ENCODE peak calls at places on chromosomes 1 and 21, in seven cellular contexts. L, S, N, P, J, H and W are unnamed samples. For H3K4me1, the result is how much of the 10 kb centered on the place peaks cover.

GRCh38 chr1:215358356-215358755 is 208.7 kb upstream of the KCTD3 start:
- DNase-seq in L (no peak), S (no peak), N (no peak), P (no peak), J (no peak), H (no peak), W (no peak)

GRCh38 chr1:30372792-30373433 is 350.5 kb downstream of the MATN1 start:
- DNase-seq in L (no peak), S (no peak), N (no peak), P (no peak), J (no peak), H (no peak), W (no peak)

GRCh38 chr1:79899914-79900313 is 893.4 kb upstream of the ADGRL4 start:
- DNase-seq in L (no peak), S (no peak), N (no peak), P (peak), J (no peak), H (no peak), W (no peak)

GRCh38 chr1:205532996-205533728 is 28.7 kb downstream of the CDK18 start:
- DNase-seq in L (no peak), S (peak), N (no peak), P (no peak), J (no peak), H (no peak), W (no peak)

GRCh38 chr1:33244809-33245186 is 11.5 kb upstream of the ZNF362 start:
- DNase-seq in L (no peak), S (no peak), N (peak), P (no peak), J (no peak), H (no peak), W (no peak)

GRCh38 chr1:94792876-94793605 is 27.1 kb upstream of the SLC44A3 start:
- DNase-seq in L (no peak), S (no peak), N (no peak), P (no peak), J (no peak), H (peak), W (no peak)

GRCh38 chr1:234781241-234782056 is 171.5 kb upstream of the IRF2BP2 start:
- DNase-seq in L (peak), S (no peak), N (no peak), P (peak), J (peak), H (no peak), W (no peak)

GRCh38 chr1:156623946-156624813 is 5.0 kb downstream of the HAPLN2 start:
- DNase-seq in L (peak), S (peak), N (no peak), P (peak), J (peak), H (no peak), W (peak)

GRCh38 chr1:3080236-3080964 is 11.4 kb downstream of the PRDM16 start:
- DNase-seq in L (no peak), S (peak), N (no peak), P (no peak), J (no peak), H (no peak), W (no peak)

GRCh38 chr1:3079381-3080093 is 10.5 kb downstream of the PRDM16 start:
- DNase-seq in L (no peak), S (peak), N (no peak), P (no peak), J (no peak), H (no peak), W (no peak)

GRCh38 chr1:3082571-3083516 is 13.8 kb downstream of the PRDM16 start:
- DNase-seq in L (peak), S (no peak), N (no peak), P (no peak), J (no peak), H (no peak), W (no peak)

GRCh38 chr1:3082051-3082450 is 13.0 kb downstream of the PRDM16 start:
- DNase-seq in L (no peak), S (peak), N (no peak), P (no peak), J (no peak), H (no peak), W (no peak)

GRCh38 chr1:3081171-3081683 is 12.2 kb downstream of the PRDM16 start:
- DNase-seq in L (no peak), S (peak), N (no peak), P (no peak), J (no peak), H (no peak), W (no peak)
- H3K4me1 ChIP-seq in L (under half), S (under half), N (under half), P (under half), J (under half), H (half or more), W (half or more)

DNA sequence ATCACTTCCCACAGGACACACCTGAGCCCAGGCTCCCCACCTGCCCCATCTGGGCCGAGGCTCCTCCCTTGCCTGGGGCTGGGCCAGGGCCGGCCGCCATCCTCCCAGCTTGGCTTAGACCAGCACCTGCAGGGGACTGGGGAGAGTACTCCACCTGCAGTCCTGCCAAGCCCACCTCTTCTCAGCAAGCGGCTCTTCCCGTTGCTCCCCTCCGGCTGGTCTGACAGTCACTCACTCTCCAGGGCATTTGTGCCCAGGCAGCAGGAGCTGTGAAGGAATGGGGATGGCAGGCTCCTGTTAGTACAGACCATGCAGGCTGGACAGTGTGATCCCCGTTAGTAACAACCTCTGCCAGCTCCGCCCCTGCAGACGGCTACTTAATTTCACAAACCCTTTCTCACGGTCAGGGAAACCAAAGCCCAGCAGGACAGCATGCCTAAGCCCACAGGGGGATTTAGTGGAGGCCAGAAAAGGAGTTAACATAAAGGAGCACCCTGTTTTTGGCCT is at the start of gene FYB2:
- DNase-seq in L (no peak), S (peak), N (no peak), P (no peak), J (peak), H (no peak), W (peak)
- H3K27ac ChIP-seq in L (no peak), S (no peak), N (no peak), P (no peak), J (peak), H (no peak), W (peak)

DNA sequence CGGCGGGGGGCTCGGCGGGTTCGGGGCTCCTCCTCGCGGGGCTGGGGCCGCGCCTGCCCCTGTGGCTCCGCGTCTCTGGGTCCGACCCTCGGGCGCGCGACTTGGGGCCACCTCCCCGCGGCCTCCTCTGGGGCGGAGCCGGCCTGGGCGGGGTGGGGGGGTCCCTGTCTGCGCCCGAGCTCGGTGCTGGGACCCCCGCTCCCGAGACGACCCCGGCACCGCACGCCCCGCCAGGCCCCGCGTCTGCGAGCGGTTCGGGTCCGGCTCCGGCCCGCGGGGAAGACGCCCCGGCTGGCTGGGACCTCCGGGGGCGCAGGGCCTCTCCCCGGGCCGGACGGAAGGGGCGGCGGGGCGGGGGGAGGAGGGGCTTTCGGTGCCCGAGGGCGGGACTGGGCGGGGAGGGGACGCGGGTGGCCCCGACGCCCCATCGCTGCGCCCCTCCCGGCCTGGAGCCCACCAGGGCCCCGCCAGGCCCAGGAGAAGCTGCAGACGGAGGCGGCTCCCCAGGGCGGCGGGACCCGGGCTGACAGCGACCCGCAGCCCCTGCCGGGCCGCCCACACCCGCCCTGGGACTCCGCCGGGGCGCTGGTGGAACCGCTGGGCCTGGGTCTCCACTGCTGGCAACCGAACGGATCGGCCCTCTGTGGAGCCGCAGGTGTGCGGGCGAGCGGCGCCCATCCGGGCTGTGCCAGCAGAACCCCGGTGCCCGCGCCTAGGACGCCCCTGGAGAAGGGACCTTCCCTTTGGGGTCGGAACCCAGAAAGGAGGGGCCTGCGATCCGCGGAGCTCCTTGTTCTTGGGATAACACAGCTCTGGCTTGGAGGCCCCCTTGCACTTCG is 610 bp downstream of the COL6A2 start:
- DNase-seq in L (no peak), S (peak), N (no peak), P (no peak), J (peak), H (no peak), W (no peak)
- H3K4me1 ChIP-seq in L (under half), S (under half), N (under half), P (under half), J (under half), H (under half), W (under half)

GRCh38 chr1:43933386-43934278 is at the start of gene ARTN:
- DNase-seq in L (no peak), S (peak), N (no peak), P (peak), J (peak), H (no peak), W (peak)

GRCh38 chr1:43936470-43937151 is 3.0 kb downstream of the ARTN start:
- DNase-seq in L (no peak), S (peak), N (no peak), P (peak), J (peak), H (no peak), W (peak)

GRCh38 chr1:43935711-43936427 is 2.3 kb downstream of the ARTN start:
- DNase-seq in L (no peak), S (no peak), N (no peak), P (peak), J (peak), H (no peak), W (peak)

GRCh38 chr1:43934279-43934985 is 831 bp downstream of the ARTN start:
- DNase-seq in L (peak), S (peak), N (peak), P (peak), J (peak), H (peak), W (peak)

GRCh38 chr1:43934986-43935324 is 1.4 kb downstream of the ARTN start:
- DNase-seq in L (no peak), S (no peak), N (no peak), P (no peak), J (no peak), H (no peak), W (no peak)
- H3K27ac ChIP-seq in L (no peak), S (no peak), N (no peak), P (no peak), J (peak), H (no peak), W (peak)